ENCODE peak calls at places on chromosomes 2 and 18, in seven cellular contexts. B, Q, S, L, N, K and Z are unnamed samples.

GRCh38 chr2:168348076-168348475 is 100.7 kb upstream of the STK39 start:
- DNase-seq in B (no peak), Q (peak; percentile 46), S (peak; percentile 18), L (no peak), N (no peak), K (peak; percentile 64), Z (peak; percentile 18)

GRCh38 chr2:201680743-201681142 is 17.7 kb downstream of the MPP4 start:
- DNase-seq in B (no peak), Q (no peak), S (no peak), L (no peak), N (no peak), K (peak; percentile 57), Z (peak; percentile 23)

GRCh38 chr2:134120718-134121630 is 132.9 kb upstream of the MGAT5 start:
- DNase-seq in B (peak; percentile 71), Q (peak; percentile 85), S (peak; percentile 67), L (peak; percentile 93), N (peak; percentile 81), K (peak; percentile 64), Z (peak; percentile 85)

GRCh38 chr2:9984217-9984739 is 32.8 kb downstream of the GRHL1 start:
- DNase-seq in B (peak; percentile 42), Q (no peak), S (no peak), L (no peak), N (no peak), K (peak; percentile 74), Z (peak; percentile 44)

GRCh38 chr2:198042189-198042588 is 237.8 kb downstream of the PLCL1 start:
- DNase-seq in B (no peak), Q (no peak), S (no peak), L (no peak), N (no peak), K (no peak), Z (no peak)

GRCh38 chr2:45354776-45355175 is 256.3 kb downstream of the SRBD1 start:
- DNase-seq in B (no peak), Q (no peak), S (no peak), L (no peak), N (no peak), K (no peak), Z (no peak)

GRCh38 chr18:46411862-46412690 is 244.9 kb downstream of the LOXHD1 start:
- DNase-seq in B (no peak), Q (peak; percentile 71), S (no peak), L (no peak), N (peak; percentile 74), K (no peak), Z (no peak)

GRCh38 chr2:196404276-196404675 is 232.9 kb upstream of the STK17B start:
- DNase-seq in B (no peak), Q (no peak), S (no peak), L (no peak), N (no peak), K (no peak), Z (no peak)

GRCh38 chr2:223588251-223588650 is 13.9 kb downstream of the SCG2 start:
- DNase-seq in B (no peak), Q (no peak), S (no peak), L (no peak), N (no peak), K (no peak), Z (no peak)

GRCh38 chr2:43083710-43084698 is 142.4 kb downstream of the ZFP36L2 start:
- DNase-seq in B (no peak), Q (peak; percentile 74), S (no peak), L (peak; percentile 87), N (peak; percentile 71), K (no peak), Z (no peak)

GRCh38 chr2:18603867-18604572 is 14.7 kb upstream of the NT5C1B start:
- DNase-seq in B (no peak), Q (no peak), S (no peak), L (no peak), N (no peak), K (no peak), Z (no peak)

GRCh38 chr2:3638456-3638810 is 19.6 kb upstream of the ALLC start:
- DNase-seq in B (no peak), Q (no peak), S (no peak), L (peak; percentile 34), N (peak; percentile 18), K (no peak), Z (no peak)

GRCh38 chr2:20595439-20596192 is 55.3 kb downstream of the HS1BP3 start:
- DNase-seq in B (no peak), Q (peak; percentile 56), S (peak; percentile 42), L (peak; percentile 86), N (peak; percentile 41), K (peak; percentile 59), Z (peak; percentile 43)

GRCh38 chr18:48133675-48134251 is 203.3 kb upstream of the SMAD2 start:
- DNase-seq in B (no peak), Q (no peak), S (peak; percentile 67), L (peak; percentile 79), N (no peak), K (no peak), Z (no peak)

GRCh38 chr2:195694553-195694952 is 37.5 kb downstream of the SLC39A10 start:
- DNase-seq in B (no peak), Q (no peak), S (no peak), L (no peak), N (no peak), K (no peak), Z (no peak)

GRCh38 chr2:151363709-151364108 is 6.3 kb downstream of the TNFAIP6 start:
- DNase-seq in B (no peak), Q (no peak), S (no peak), L (no peak), N (no peak), K (no peak), Z (no peak)

GRCh38 chr18:36688020-36688965 is 140.5 kb downstream of the TPGS2 start:
- DNase-seq in B (peak; percentile 42), Q (peak; percentile 50), S (peak; percentile 66), L (peak; percentile 89), N (peak; percentile 54), K (peak; percentile 78), Z (peak; percentile 24)

GRCh38 chr2:158735822-158736580 is 59.1 kb upstream of the DAPL1 start:
- DNase-seq in B (no peak), Q (no peak), S (no peak), L (no peak), N (no peak), K (no peak), Z (no peak)

GRCh38 chr2:11540996-11541692 is 7.3 kb downstream of the GREB1 start:
- DNase-seq in B (no peak), Q (no peak), S (no peak), L (no peak), N (peak; percentile 76), K (no peak), Z (no peak)

GRCh38 chr2:159131882-159132281 is 154.6 kb downstream of the WDSUB1 start:
- DNase-seq in B (no peak), Q (no peak), S (no peak), L (no peak), N (no peak), K (no peak), Z (peak; percentile 40)

GRCh38 chr2:8541636-8542035 is 140.2 kb upstream of the ID2 start:
- DNase-seq in B (no peak), Q (no peak), S (no peak), L (no peak), N (no peak), K (no peak), Z (no peak)

GRCh38 chr2:98502556-98503335 is 58.1 kb downstream of the INPP4A start:
- DNase-seq in B (no peak), Q (no peak), S (no peak), L (peak; percentile 60), N (no peak), K (no peak), Z (peak; percentile 45)

GRCh38 chr2:98503481-98504096 is 58.9 kb downstream of the INPP4A start:
- DNase-seq in B (no peak), Q (no peak), S (no peak), L (peak; percentile 82), N (no peak), K (no peak), Z (no peak)

GRCh38 chr2:98501223-98501622 is 56.6 kb downstream of the INPP4A start:
- DNase-seq in B (no peak), Q (no peak), S (no peak), L (peak; percentile 48), N (no peak), K (no peak), Z (no peak)

GRCh38 chr2:98500561-98500960 is 55.9 kb downstream of the INPP4A start:
- DNase-seq in B (no peak), Q (no peak), S (no peak), L (no peak), N (no peak), K (no peak), Z (no peak)

DNA sequence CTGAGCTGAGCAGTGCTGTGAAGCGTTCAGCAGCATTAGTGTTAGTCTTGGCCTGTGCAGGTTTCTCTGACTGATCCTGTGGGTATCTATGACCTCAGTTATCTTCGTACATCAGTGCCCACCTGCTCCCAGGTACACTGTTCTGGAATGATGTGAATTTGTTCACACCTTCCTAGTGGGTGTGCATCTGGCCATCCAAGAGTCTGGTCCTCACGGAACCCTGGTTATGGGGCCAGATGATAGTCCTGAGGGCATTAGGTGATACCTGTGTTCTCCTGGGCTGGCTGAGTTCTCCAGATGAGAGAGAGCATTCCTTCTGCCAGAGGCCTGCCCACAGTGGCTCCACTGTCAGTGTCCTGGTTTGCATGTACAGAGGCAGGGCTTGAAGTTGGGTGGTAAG is 57.2 kb downstream of the INPP4A start:
- DNase-seq in B (no peak), Q (no peak), S (no peak), L (peak; percentile 56), N (no peak), K (no peak), Z (no peak)
- TF ChIP-seq POLR2A in B (no peak), Q (no peak), S (no peak), L (no peak), N (no peak), K (no peak), Z (no peak)

DNA sequence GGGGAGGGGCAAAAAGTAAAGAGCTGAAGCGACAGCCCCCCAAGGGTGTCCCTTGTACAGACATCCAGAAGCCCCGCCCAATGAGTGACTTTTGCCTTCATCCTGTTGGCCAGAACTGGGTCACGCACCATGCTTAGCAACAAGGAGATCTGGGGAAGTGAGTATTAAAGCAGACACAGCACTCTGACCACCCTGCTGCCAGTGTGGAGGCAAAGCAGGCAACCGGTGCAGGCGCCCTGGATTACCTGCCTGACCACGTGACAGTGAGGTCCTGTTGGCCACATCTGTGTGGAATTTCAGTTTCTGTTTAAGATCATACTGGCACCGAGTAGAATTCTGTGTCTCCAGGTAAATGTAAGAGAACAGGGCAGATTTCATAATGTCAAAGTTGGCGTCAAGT is 21.6 kb upstream of the BIN1 start:
- DNase-seq in B (peak; percentile 60), Q (peak; percentile 44), S (peak; percentile 78), L (no peak), N (no peak), K (no peak), Z (peak; percentile 40)
- TF ChIP-seq POLR2A in B (no peak), Q (no peak), S (no peak), L (no peak), N (no peak), K (no peak), Z (no peak)

GRCh38 chr2:183038341-183039300 is at the start of gene NCKAP1:
- DNase-seq in B (peak; percentile 81), Q (peak; percentile 94), S (peak; percentile 93), L (peak; percentile 97), N (peak; percentile 96), K (peak; percentile 92), Z (peak; percentile 78)
- TF ChIP-seq POLR2A in B (no peak), Q (no peak), S (peak; percentile 37), L (no peak), N (peak; percentile 59), K (peak; percentile 84), Z (peak; percentile 4)

DNA sequence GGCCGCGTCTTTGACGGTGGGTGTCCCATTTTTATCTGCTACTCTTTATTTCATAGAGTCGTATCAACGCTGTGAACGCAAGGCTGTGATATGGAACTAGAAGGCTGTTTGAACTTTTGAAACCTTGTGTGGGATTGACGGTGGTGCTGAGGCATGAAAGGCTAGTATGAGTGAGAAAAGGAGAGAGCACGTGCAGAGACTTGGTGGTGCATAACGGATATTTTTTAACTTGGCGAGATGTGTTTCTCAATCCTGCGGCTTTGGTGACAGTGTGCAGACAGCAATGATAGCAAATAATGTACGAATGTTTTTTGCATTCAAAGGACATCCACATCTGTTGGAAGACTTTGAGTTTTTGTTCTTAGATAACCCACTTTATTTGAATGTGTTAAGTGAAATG is 6.2 kb downstream of the HES6 start:
- DNase-seq in B (no peak), Q (no peak), S (no peak), L (peak; percentile 12), N (no peak), K (no peak), Z (no peak)
- TF ChIP-seq POLR2A in B (no peak), Q (no peak), S (no peak), L (no peak), N (no peak), K (no peak), Z (no peak)